ENCODE peak calls at places on chromosomes 2 and 18, in five cellular contexts. N is fibroblast of pulmonary artery, C is AG10803, B is RWPE1, D is AG04449. V is an unnamed sample.

GRCh38 chr2:197674546-197674945 is 841 bp downstream of the RFTN2 start:
- DNase-seq in N (peak; percentile 34), C (peak; percentile 24), B (no peak), D (no peak), V (peak; percentile 12)

GRCh38 chr2:233919938-233920337 is 2.8 kb downstream of the TRPM8 start:
- DNase-seq in N (peak; percentile 30), C (no peak), B (peak; percentile 35), D (no peak), V (peak; percentile 66)

GRCh38 chr2:19219060-19219459 is 139.4 kb downstream of the OSR1 start:
- DNase-seq in N (no peak), C (no peak), B (no peak), D (no peak), V (no peak)

GRCh38 chr2:176648691-176649297 is 379.6 kb downstream of the MTX2 start:
- DNase-seq in N (no peak), C (no peak), B (no peak), D (no peak), V (no peak)

GRCh38 chr2:99729104-99729503 is 239.3 kb upstream of the REV1 start:
- DNase-seq in N (peak; percentile 9), C (peak; percentile 97), B (no peak), D (no peak), V (no peak)

GRCh38 chr18:35713545-35713944 is 132.0 kb downstream of the GALNT1 start:
- DNase-seq in N (peak; percentile 69), C (peak; percentile 87), B (no peak), D (no peak), V (no peak)

GRCh38 chr2:152415231-152415642 is 80.3 kb downstream of the FMNL2 start:
- DNase-seq in N (peak; percentile 74), C (peak; percentile 47), B (peak; percentile 49), D (no peak), V (peak; percentile 56)

GRCh38 chr2:225177098-225177497 is 134.8 kb upstream of the DOCK10 start:
- DNase-seq in N (peak; percentile 11), C (peak; percentile 71), B (no peak), D (peak; percentile 47), V (peak; percentile 36)

GRCh38 chr2:221410487-221410886 is 161.6 kb downstream of the EPHA4 start:
- DNase-seq in N (no peak), C (no peak), B (no peak), D (no peak), V (no peak)

GRCh38 chr2:73177645-73178255 is 24.6 kb upstream of the NOTO start:
- DNase-seq in N (no peak), C (no peak), B (no peak), D (no peak), V (peak; percentile 12)

GRCh38 chr2:53096346-53096745 is 671.3 kb upstream of the CHAC2 start:
- DNase-seq in N (no peak), C (no peak), B (no peak), D (no peak), V (no peak)
- TF ChIP-seq CTCF in N (no peak), C (no peak), B (no peak), D (no peak), V (no peak)

DNA sequence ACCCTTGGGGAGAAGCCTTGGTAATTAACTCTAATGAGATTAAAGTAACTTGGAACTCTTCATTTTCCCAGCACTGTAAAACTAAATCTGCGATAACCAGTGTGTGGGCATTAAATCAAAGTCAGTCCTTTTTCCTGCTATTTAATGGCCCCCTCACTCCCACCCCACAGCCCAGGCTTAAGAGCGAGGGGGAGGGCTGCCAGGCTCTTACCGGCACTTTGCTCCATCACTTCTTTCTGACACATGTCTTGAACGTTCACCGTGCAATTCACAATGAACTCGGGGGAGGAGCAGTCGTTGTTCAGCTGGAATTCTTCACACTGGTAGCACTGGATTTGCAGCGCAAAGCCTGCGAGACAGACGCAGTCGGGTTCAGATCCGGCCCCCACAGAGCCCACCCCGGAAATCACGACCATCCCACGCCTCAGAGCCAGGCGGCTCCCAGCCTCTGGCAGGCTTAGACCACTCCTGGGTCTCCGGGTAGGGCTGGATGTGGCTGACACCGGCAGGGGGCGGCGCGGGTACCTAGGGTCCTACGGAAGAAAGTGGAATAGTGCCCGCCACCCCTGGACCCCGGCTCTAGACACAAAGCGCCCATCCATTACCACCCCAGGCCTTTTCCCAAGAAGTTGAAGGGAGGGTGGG is 1.7 kb downstream of the LYPD1 start:
- DNase-seq in N (no peak), C (no peak), B (no peak), D (no peak), V (no peak)
- TF ChIP-seq CTCF in N (peak; percentile 25), C (no peak), B (no peak), D (peak; percentile 58), V (no peak)

GRCh38 chr2:126749537-126749936 is 93.6 kb downstream of the GYPC start:
- DNase-seq in N (peak; percentile 18), C (peak; percentile 2), B (no peak), D (no peak), V (peak; percentile 23)
- TF ChIP-seq CTCF in N (peak; percentile 30), C (peak; percentile 43), B (no peak), D (peak; percentile 12), V (no peak)

GRCh38 chr2:35168351-35168750 is 1187.2 kb upstream of the CRIM1 start:
- DNase-seq in N (no peak), C (no peak), B (peak; percentile 1), D (no peak), V (peak; percentile 9)
- TF ChIP-seq CTCF in N (no peak), C (no peak), B (no peak), D (no peak), V (peak; percentile 31)